ENCODE peak calls at places on chromosomes 12 and 14, in seven cellular contexts. A is stomach, X is heart left ventricle, K is HCT116, R is gastrocnemius medialis, O is transverse colon, G is lower leg skin. Y is an unnamed sample.

GRCh38 chr14:103916636-103917262 is 11.5 kb upstream of the TDRD9 start:
- DNase-seq in K (no peak), G (no peak), R (no peak), O (no peak), X (no peak), A (no peak), Y (no peak)

GRCh38 chr12:121580959-121581680 is at the start of gene KDM2B:
- DNase-seq in G (peak), K (no peak), X (peak), O (peak), R (no peak), A (peak), Y (no peak)

GRCh38 chr14:62027958-62028357 is 265.7 kb downstream of the SNAPC1 start:
- DNase-seq in K (no peak), O (no peak), A (no peak), R (no peak), X (no peak), G (no peak), Y (no peak)

GRCh38 chr14:38316922-38317321 is 61.0 kb upstream of the CLEC14A start:
- DNase-seq in R (no peak), G (no peak), O (no peak), A (no peak), X (no peak), K (no peak), Y (no peak)

GRCh38 chr12:102681747-102682146 is 201.4 kb upstream of the IGF1 start:
- DNase-seq in R (no peak), A (no peak), O (no peak), G (no peak), K (no peak), X (no peak), Y (no peak)

GRCh38 chr12:9064815-9065606 is 50.7 kb downstream of the A2M start:
- DNase-seq in A (peak), G (peak), R (peak), K (peak), O (peak), X (peak), Y (no peak)

GRCh38 chr14:73295198-73295796 is 58.0 kb downstream of the PAPLN start:
- DNase-seq in A (no peak), K (peak), R (no peak), G (no peak), O (no peak), X (no peak), Y (no peak)

GRCh38 chr12:117518594-117519270 is 157.3 kb upstream of the NOS1 start:
- DNase-seq in R (peak), G (no peak), O (peak), X (peak), A (no peak), K (no peak), Y (no peak)

GRCh38 chr14:100144996-100145646 is 14.3 kb downstream of the DEGS2 start:
- DNase-seq in K (no peak), R (no peak), X (no peak), A (peak), G (no peak), O (peak), Y (no peak)

GRCh38 chr12:75207338-75208083 is 2.1 kb downstream of the KCNC2 start:
- DNase-seq in O (no peak), A (no peak), K (no peak), R (no peak), G (no peak), X (no peak), Y (no peak)

GRCh38 chr14:60721331-60722162 is 2.6 kb downstream of the SIX4 start:
- DNase-seq in G (no peak), K (peak), R (peak), O (peak), X (no peak), A (peak), Y (peak)

DNA sequence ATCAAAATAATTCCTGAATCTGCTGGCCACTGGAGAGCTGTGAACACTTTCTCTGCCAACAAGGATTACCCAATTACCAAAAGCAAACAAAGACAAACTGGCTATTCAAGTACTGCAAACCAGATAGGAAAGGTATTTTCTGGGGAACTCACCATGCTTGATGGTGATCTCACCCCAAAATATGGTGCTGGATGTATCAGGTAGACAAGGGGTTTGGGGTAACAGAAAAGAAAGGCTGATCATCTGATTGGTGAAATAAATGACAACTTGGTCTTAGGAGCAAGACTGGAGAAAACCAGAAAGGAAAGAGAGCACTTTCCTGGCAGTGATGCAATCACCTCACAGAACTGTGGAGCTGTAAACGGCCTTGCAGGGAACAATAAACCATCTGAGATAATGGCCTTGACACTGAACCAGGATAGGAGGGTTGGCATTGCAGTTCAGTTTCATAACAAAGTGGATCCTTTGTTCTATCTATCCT is 31.0 kb upstream of the NPFF start:
- DNase-seq in O (peak), K (no peak), R (no peak), X (no peak), G (peak), A (no peak), Y (no peak)
- TF ChIP-seq POLR2A in O (no peak), K (no peak), R (no peak), X (no peak), G (no peak), A (no peak), Y (no peak)

GRCh38 chr12:55829967-55830600 is 697 bp upstream of the DNAJC14 start:
- DNase-seq in K (no peak), R (no peak), X (peak), O (peak), A (peak), G (no peak), Y (no peak)
- TF ChIP-seq POLR2A in K (no peak), R (no peak), X (no peak), O (peak), A (no peak), G (no peak), Y (no peak)

GRCh38 chr12:118880745-118881144 is 100.6 kb upstream of the SRRM4 start:
- DNase-seq in R (no peak), O (no peak), X (no peak), G (no peak), K (no peak), A (no peak), Y (no peak)

DNA sequence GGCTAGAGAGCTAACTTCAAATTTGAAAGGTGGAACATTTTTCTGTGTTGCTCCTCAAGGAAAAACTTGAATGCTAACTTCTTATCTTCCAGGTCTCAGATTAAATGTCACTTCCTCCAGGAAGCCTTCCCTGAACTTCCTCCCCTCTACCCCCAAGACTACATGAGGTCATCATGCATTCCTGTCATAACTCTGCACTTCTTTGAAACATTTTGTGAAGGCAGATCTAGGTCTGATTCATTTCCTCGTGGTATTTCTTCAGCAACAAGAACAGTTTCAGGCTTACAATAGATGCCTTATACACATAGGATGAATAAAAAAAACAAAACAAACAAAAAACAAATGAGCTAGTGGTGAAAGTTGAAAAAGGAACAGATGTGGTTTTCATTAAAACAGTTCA is 97.1 kb upstream of the SRRM4 start:
- DNase-seq in G (no peak), O (no peak), X (no peak), K (no peak), A (no peak), R (no peak), Y (peak)
- TF ChIP-seq POLR2A in G (no peak), O (no peak), X (no peak), K (no peak), A (no peak), R (no peak), Y (no peak)

DNA sequence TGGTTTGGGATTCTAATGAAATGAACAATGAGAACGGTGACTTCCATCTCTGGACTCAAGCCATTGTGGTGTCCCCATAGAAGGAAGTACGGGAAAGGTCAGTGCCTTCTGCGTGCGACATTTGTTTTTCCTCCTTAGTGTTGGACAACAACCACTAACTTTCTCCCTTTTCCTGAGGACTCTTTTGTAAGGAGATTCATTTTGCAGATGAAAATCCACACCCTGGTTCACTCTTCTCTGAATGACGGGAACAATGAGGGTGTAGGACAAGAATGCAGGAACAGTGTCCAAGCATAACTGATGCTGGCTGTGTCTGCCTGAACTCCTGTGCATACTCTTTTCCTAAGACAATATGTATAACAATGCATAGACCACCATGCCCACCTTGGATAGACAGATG is 176.4 kb downstream of the STXBP6 start:
- DNase-seq in K (no peak), G (no peak), R (no peak), X (no peak), A (no peak), O (no peak), Y (no peak)
- TF ChIP-seq POLR2A in K (no peak), G (no peak), R (no peak), X (no peak), A (no peak), O (no peak), Y (no peak)

GRCh38 chr14:90331497-90332270 is at the start of gene NRDE2:
- DNase-seq in K (peak), X (peak), O (peak), R (peak), A (peak), G (peak), Y (peak)

GRCh38 chr14:90336401-90336800 is 4.7 kb upstream of the NRDE2 start:
- DNase-seq in O (no peak), G (no peak), R (no peak), X (no peak), K (no peak), A (no peak), Y (no peak)

GRCh38 chr14:90336985-90337384 is 5.2 kb upstream of the NRDE2 start:
- DNase-seq in X (no peak), G (no peak), K (no peak), O (no peak), A (no peak), R (no peak), Y (no peak)

GRCh38 chr14:90330203-90331196 is 1.2 kb downstream of the NRDE2 start:
- DNase-seq in G (no peak), O (no peak), K (no peak), A (no peak), X (no peak), R (no peak), Y (no peak)

DNA sequence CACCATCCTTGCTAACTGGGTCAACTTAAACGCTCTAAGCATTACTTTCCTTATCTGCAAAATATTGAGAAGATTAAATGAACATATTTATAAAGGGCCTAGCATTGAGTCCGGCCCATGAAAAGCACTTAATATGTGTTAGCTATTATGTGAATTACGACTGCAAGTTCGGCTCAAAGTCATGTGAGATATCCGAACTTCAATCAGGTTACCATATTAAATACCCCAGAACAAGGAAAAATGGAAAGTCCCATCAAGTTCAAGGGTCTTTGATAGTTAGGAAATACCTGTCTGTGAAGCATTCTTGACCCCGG is 487 bp upstream of the NRDE2 start:
- DNase-seq in R (no peak), O (no peak), G (no peak), X (no peak), A (no peak), K (no peak), Y (no peak)
- TF ChIP-seq POLR2A in R (no peak), O (no peak), G (no peak), X (no peak), A (no peak), K (no peak), Y (no peak)

Y was measured in H54.